ENCODE peak calls at places on chromosomes 3 and 15, in seven cellular contexts. One of them, this sample, is unnamed.

GRCh38 chr3:125322166-125322565 is 53.0 kb downstream of the ZNF148 start:
- DNase-seq in esophagus squamous epithelium: no peak
- DNase-seq in activated CD4-positive, alpha-beta T cell treated with anti-CD3 and anti-CD28 coated beads for 24 hours: no peak
- DNase-seq in AG20443: peak; percentile 14
- DNase-seq in neural crest cell: no peak
- DNase-seq in T-helper 1 cell: no peak
- DNase-seq in T-helper 2 cell: no peak
- DNase-seq in this sample: no peak

GRCh38 chr3:132161608-132162007 is 126.8 kb upstream of the CPNE4 start:
- DNase-seq in neural crest cell: no peak
- DNase-seq in AG20443: no peak
- DNase-seq in T-helper 2 cell: no peak
- DNase-seq in activated CD4-positive, alpha-beta T cell treated with anti-CD3 and anti-CD28 coated beads for 24 hours: no peak
- DNase-seq in esophagus squamous epithelium: no peak
- DNase-seq in T-helper 1 cell: no peak
- DNase-seq in this sample: peak; percentile 82

GRCh38 chr3:127760361-127760760 is 62.0 kb downstream of the MGLL start:
- DNase-seq in activated CD4-positive, alpha-beta T cell treated with anti-CD3 and anti-CD28 coated beads for 24 hours: no peak
- DNase-seq in T-helper 2 cell: no peak
- DNase-seq in T-helper 1 cell: no peak
- DNase-seq in esophagus squamous epithelium: no peak
- DNase-seq in AG20443: no peak
- DNase-seq in neural crest cell: no peak
- DNase-seq in this sample: no peak

GRCh38 chr3:127792664-127793292 is 29.5 kb downstream of the MGLL start:
- DNase-seq in T-helper 1 cell: no peak
- DNase-seq in activated CD4-positive, alpha-beta T cell treated with anti-CD3 and anti-CD28 coated beads for 24 hours: no peak
- DNase-seq in T-helper 2 cell: no peak
- DNase-seq in neural crest cell: no peak
- DNase-seq in AG20443: peak; percentile 80
- DNase-seq in esophagus squamous epithelium: no peak
- DNase-seq in this sample: no peak

GRCh38 chr3:159200176-159200575 is 398.3 kb downstream of the MFSD1 start:
- DNase-seq in activated CD4-positive, alpha-beta T cell treated with anti-CD3 and anti-CD28 coated beads for 24 hours: no peak
- DNase-seq in T-helper 2 cell: no peak
- DNase-seq in esophagus squamous epithelium: no peak
- DNase-seq in T-helper 1 cell: no peak
- DNase-seq in AG20443: peak; percentile 82
- DNase-seq in neural crest cell: no peak
- DNase-seq in this sample: no peak

GRCh38 chr3:132088291-132088690 is 53.5 kb upstream of the CPNE4 start:
- DNase-seq in activated CD4-positive, alpha-beta T cell treated with anti-CD3 and anti-CD28 coated beads for 24 hours: no peak
- DNase-seq in T-helper 2 cell: no peak
- DNase-seq in T-helper 1 cell: no peak
- DNase-seq in esophagus squamous epithelium: no peak
- DNase-seq in AG20443: no peak
- DNase-seq in neural crest cell: no peak
- DNase-seq in this sample: no peak

GRCh38 chr3:176905331-176905730 is 292.0 kb downstream of the TBL1XR1 start:
- DNase-seq in activated CD4-positive, alpha-beta T cell treated with anti-CD3 and anti-CD28 coated beads for 24 hours: no peak
- DNase-seq in AG20443: no peak
- DNase-seq in T-helper 2 cell: no peak
- DNase-seq in T-helper 1 cell: no peak
- DNase-seq in neural crest cell: no peak
- DNase-seq in esophagus squamous epithelium: no peak
- DNase-seq in this sample: no peak

GRCh38 chr3:45131201-45131600 is 15.0 kb downstream of the CDCP1 start:
- DNase-seq in neural crest cell: no peak
- DNase-seq in AG20443: no peak
- DNase-seq in esophagus squamous epithelium: no peak
- DNase-seq in activated CD4-positive, alpha-beta T cell treated with anti-CD3 and anti-CD28 coated beads for 24 hours: no peak
- DNase-seq in T-helper 2 cell: no peak
- DNase-seq in T-helper 1 cell: no peak
- DNase-seq in this sample: no peak

GRCh38 chr15:66515901-66516322 is 10.8 kb downstream of the ZWILCH start:
- DNase-seq in esophagus squamous epithelium: no peak
- DNase-seq in T-helper 2 cell: no peak
- DNase-seq in activated CD4-positive, alpha-beta T cell treated with anti-CD3 and anti-CD28 coated beads for 24 hours: no peak
- DNase-seq in AG20443: peak; percentile 33
- DNase-seq in T-helper 1 cell: no peak
- DNase-seq in neural crest cell: no peak
- DNase-seq in this sample: no peak

GRCh38 chr3:22474706-22475470 is 723.9 kb upstream of the ZNF385D start:
- DNase-seq in T-helper 1 cell: no peak
- DNase-seq in T-helper 2 cell: no peak
- DNase-seq in activated CD4-positive, alpha-beta T cell treated with anti-CD3 and anti-CD28 coated beads for 24 hours: no peak
- DNase-seq in AG20443: no peak
- DNase-seq in neural crest cell: no peak
- DNase-seq in esophagus squamous epithelium: no peak
- DNase-seq in this sample: no peak

GRCh38 chr3:46017720-46018119 is 9.6 kb downstream of the XCR1 start:
- DNase-seq in neural crest cell: no peak
- DNase-seq in activated CD4-positive, alpha-beta T cell treated with anti-CD3 and anti-CD28 coated beads for 24 hours: no peak
- DNase-seq in T-helper 2 cell: no peak
- DNase-seq in T-helper 1 cell: no peak
- DNase-seq in esophagus squamous epithelium: no peak
- DNase-seq in AG20443: peak; percentile 66
- DNase-seq in this sample: no peak